ENCODE peak calls at places on chromosomes 11 and 22, in six cellular contexts. One of them, this sample, is unnamed.

GRCh38 chr11:121884601-121885000 is 231.4 kb downstream of the BLID start:
- DNase-seq in HFF-Myc: no peak
- DNase-seq in stimulated activated CD4-positive, alpha-beta T cell treated with anti-CD3 and anti-CD28 coated beads, Interleukin-4, amount 100 ng/mL, for 48 hours: no peak
- DNase-seq in Peyer's patch: no peak
- DNase-seq in dermis microvascular lymphatic vessel endothelial cell: no peak
- DNase-seq in left ventricle myocardium superior: no peak
- DNase-seq in this sample: no peak

GRCh38 chr11:3147257-3147619 is 17.9 kb downstream of the OSBPL5 start:
- DNase-seq in HFF-Myc: no peak
- DNase-seq in stimulated activated CD4-positive, alpha-beta T cell treated with anti-CD3 and anti-CD28 coated beads, Interleukin-4, amount 100 ng/mL, for 48 hours: no peak
- DNase-seq in Peyer's patch: no peak
- DNase-seq in dermis microvascular lymphatic vessel endothelial cell: no peak
- DNase-seq in left ventricle myocardium superior: peak; percentile 79
- DNase-seq in this sample: no peak

GRCh38 chr11:44627911-44628729 is 62.7 kb downstream of the CD82 start:
- DNase-seq in HFF-Myc: peak; percentile 5
- DNase-seq in stimulated activated CD4-positive, alpha-beta T cell treated with anti-CD3 and anti-CD28 coated beads, Interleukin-4, amount 100 ng/mL, for 48 hours: no peak
- DNase-seq in Peyer's patch: no peak
- DNase-seq in dermis microvascular lymphatic vessel endothelial cell: peak; percentile 75
- DNase-seq in left ventricle myocardium superior: peak; percentile 88
- DNase-seq in this sample: no peak

GRCh38 chr11:8028766-8029165 is 41.6 kb downstream of the EIF3F start:
- DNase-seq in HFF-Myc: no peak
- DNase-seq in stimulated activated CD4-positive, alpha-beta T cell treated with anti-CD3 and anti-CD28 coated beads, Interleukin-4, amount 100 ng/mL, for 48 hours: no peak
- DNase-seq in Peyer's patch: no peak
- DNase-seq in dermis microvascular lymphatic vessel endothelial cell: no peak
- DNase-seq in left ventricle myocardium superior: no peak
- DNase-seq in this sample: no peak

GRCh38 chr22:32652609-32653008 is 148.9 kb upstream of the TIMP3 start:
- DNase-seq in HFF-Myc: no peak
- DNase-seq in stimulated activated CD4-positive, alpha-beta T cell treated with anti-CD3 and anti-CD28 coated beads, Interleukin-4, amount 100 ng/mL, for 48 hours: no peak
- DNase-seq in Peyer's patch: no peak
- DNase-seq in dermis microvascular lymphatic vessel endothelial cell: no peak
- DNase-seq in left ventricle myocardium superior: no peak
- DNase-seq in this sample: no peak

GRCh38 chr22:47307812-47308211 is 545.4 kb downstream of the TBC1D22A start:
- DNase-seq in HFF-Myc: no peak
- DNase-seq in stimulated activated CD4-positive, alpha-beta T cell treated with anti-CD3 and anti-CD28 coated beads, Interleukin-4, amount 100 ng/mL, for 48 hours: no peak
- DNase-seq in Peyer's patch: no peak
- DNase-seq in dermis microvascular lymphatic vessel endothelial cell: no peak
- DNase-seq in left ventricle myocardium superior: no peak
- DNase-seq in this sample: no peak

GRCh38 chr22:35769974-35770373 is 52.3 kb downstream of the APOL5 start:
- DNase-seq in HFF-Myc: no peak
- DNase-seq in stimulated activated CD4-positive, alpha-beta T cell treated with anti-CD3 and anti-CD28 coated beads, Interleukin-4, amount 100 ng/mL, for 48 hours: no peak
- DNase-seq in Peyer's patch: no peak
- DNase-seq in dermis microvascular lymphatic vessel endothelial cell: no peak
- DNase-seq in left ventricle myocardium superior: no peak
- DNase-seq in this sample: no peak

GRCh38 chr11:21895686-21896085 is 297.2 kb upstream of the ANO5 start:
- DNase-seq in HFF-Myc: no peak
- DNase-seq in stimulated activated CD4-positive, alpha-beta T cell treated with anti-CD3 and anti-CD28 coated beads, Interleukin-4, amount 100 ng/mL, for 48 hours: no peak
- DNase-seq in Peyer's patch: no peak
- DNase-seq in dermis microvascular lymphatic vessel endothelial cell: no peak
- DNase-seq in left ventricle myocardium superior: no peak
- DNase-seq in this sample: no peak

GRCh38 chr11:78499971-78500370 is 74.7 kb downstream of the NARS2 start:
- DNase-seq in HFF-Myc: no peak
- DNase-seq in stimulated activated CD4-positive, alpha-beta T cell treated with anti-CD3 and anti-CD28 coated beads, Interleukin-4, amount 100 ng/mL, for 48 hours: no peak
- DNase-seq in Peyer's patch: no peak
- DNase-seq in dermis microvascular lymphatic vessel endothelial cell: peak; percentile 2
- DNase-seq in left ventricle myocardium superior: no peak
- DNase-seq in this sample: no peak

GRCh38 chr11:1181420-1181819 is 23.7 kb downstream of the MUC5AC start:
- DNase-seq in HFF-Myc: no peak
- DNase-seq in stimulated activated CD4-positive, alpha-beta T cell treated with anti-CD3 and anti-CD28 coated beads, Interleukin-4, amount 100 ng/mL, for 48 hours: no peak
- DNase-seq in Peyer's patch: no peak
- DNase-seq in dermis microvascular lymphatic vessel endothelial cell: no peak
- DNase-seq in left ventricle myocardium superior: peak; percentile 22
- DNase-seq in this sample: no peak

GRCh38 chr22:27796829-27797792 is 4.4 kb downstream of the MN1 start:
- DNase-seq in HFF-Myc: no peak
- DNase-seq in stimulated activated CD4-positive, alpha-beta T cell treated with anti-CD3 and anti-CD28 coated beads, Interleukin-4, amount 100 ng/mL, for 48 hours: no peak
- DNase-seq in Peyer's patch: no peak
- DNase-seq in dermis microvascular lymphatic vessel endothelial cell: no peak
- DNase-seq in left ventricle myocardium superior: no peak
- DNase-seq in this sample: no peak